ENCODE peak calls at places on chromosome 19, in six cellular contexts. One of them, this sample, is unnamed.
A peak's percentile ranks its signal among the peaks of the same experiment; 100 is the strongest.

GRCh38 chr19:12723643-12724426 is at the start of gene TNPO2:
- DNase-seq in HFFc6: peak; percentile 48
- DNase-seq in A549: peak; percentile 74
- DNase-seq in psoas muscle: peak; percentile 69
- DNase-seq in kidney tubule cell: peak; percentile 68
- DNase-seq in mammary epithelial cell: peak; percentile 54
- DNase-seq in this sample: peak; percentile 82

GRCh38 chr19:33175886-33176669 is 18.1 kb upstream of the LRP3 start:
- DNase-seq in psoas muscle: peak; percentile 60
- DNase-seq in kidney tubule cell: peak; percentile 49
- DNase-seq in mammary epithelial cell: peak; percentile 9
- DNase-seq in HFFc6: peak; percentile 13
- DNase-seq in A549: peak; percentile 75
- DNase-seq in this sample: peak; percentile 9

GRCh38 chr19:50203281-50204080 is at the start of gene MYH14:
- DNase-seq in mammary epithelial cell: no peak
- DNase-seq in A549: peak; percentile 95
- DNase-seq in kidney tubule cell: peak; percentile 92
- DNase-seq in psoas muscle: peak; percentile 97
- DNase-seq in HFFc6: no peak
- DNase-seq in this sample: peak; percentile 65

GRCh38 chr19:16888629-16889371 is at the start of gene F2RL3:
- DNase-seq in HFFc6: no peak
- DNase-seq in mammary epithelial cell: no peak
- DNase-seq in A549: no peak
- DNase-seq in psoas muscle: peak; percentile 77
- DNase-seq in kidney tubule cell: no peak
- DNase-seq in this sample: peak; percentile 76

GRCh38 chr19:5645409-5645808 is 22.5 kb downstream of the SAFB start:
- DNase-seq in A549: no peak
- DNase-seq in kidney tubule cell: no peak
- DNase-seq in psoas muscle: no peak
- DNase-seq in HFFc6: no peak
- DNase-seq in mammary epithelial cell: no peak
- DNase-seq in this sample: no peak

GRCh38 chr19:45895519-45895972 is 6.9 kb downstream of the MYPOP start:
- DNase-seq in mammary epithelial cell: no peak
- DNase-seq in HFFc6: no peak
- DNase-seq in A549: no peak
- DNase-seq in kidney tubule cell: no peak
- DNase-seq in psoas muscle: no peak
- DNase-seq in this sample: no peak

GRCh38 chr19:4077800-4078683 is 11.3 kb upstream of the ZBTB7A start:
- DNase-seq in A549: no peak
- DNase-seq in kidney tubule cell: no peak
- DNase-seq in HFFc6: no peak
- DNase-seq in mammary epithelial cell: no peak
- DNase-seq in psoas muscle: peak; percentile 82
- DNase-seq in this sample: peak; percentile 78

GRCh38 chr19:5329141-5329540 is 11.5 kb downstream of the PTPRS start:
- DNase-seq in HFFc6: no peak
- DNase-seq in psoas muscle: no peak
- DNase-seq in kidney tubule cell: no peak
- DNase-seq in A549: no peak
- DNase-seq in mammary epithelial cell: no peak
- DNase-seq in this sample: no peak

GRCh38 chr19:19105365-19106060 is 32.8 kb downstream of the TMEM161A start:
- DNase-seq in psoas muscle: no peak
- DNase-seq in mammary epithelial cell: no peak
- DNase-seq in kidney tubule cell: peak; percentile 53
- DNase-seq in HFFc6: no peak
- DNase-seq in A549: peak; percentile 72
- DNase-seq in this sample: no peak

GRCh38 chr19:21698215-21698614 is 69.2 kb downstream of the ZNF100 start:
- DNase-seq in HFFc6: peak; percentile 26
- DNase-seq in mammary epithelial cell: peak; percentile 18
- DNase-seq in psoas muscle: no peak
- DNase-seq in kidney tubule cell: peak; percentile 33
- DNase-seq in A549: no peak
- DNase-seq in this sample: no peak

GRCh38 chr19:36009220-36009619 is 607 bp upstream of the SYNE4 start:
- DNase-seq in mammary epithelial cell: no peak
- DNase-seq in HFFc6: peak; percentile 32
- DNase-seq in psoas muscle: peak; percentile 80
- DNase-seq in A549: peak; percentile 58
- DNase-seq in kidney tubule cell: peak; percentile 62
- DNase-seq in this sample: peak; percentile 82

GRCh38 chr19:50501186-50501567 is 9.8 kb downstream of the JOSD2 start:
- DNase-seq in kidney tubule cell: no peak
- DNase-seq in HFFc6: no peak
- DNase-seq in mammary epithelial cell: no peak
- DNase-seq in psoas muscle: peak; percentile 56
- DNase-seq in A549: peak; percentile 51
- DNase-seq in this sample: no peak

GRCh38 chr19:6516018-6516658 is 14.0 kb upstream of the TUBB4A start:
- DNase-seq in kidney tubule cell: peak; percentile 95
- DNase-seq in HFFc6: peak; percentile 82
- DNase-seq in psoas muscle: peak; percentile 94
- DNase-seq in mammary epithelial cell: peak; percentile 88
- DNase-seq in A549: peak; percentile 96
- DNase-seq in this sample: peak; percentile 93

GRCh38 chr19:48587387-48587786 is 19.2 kb upstream of the SPACA4 start:
- DNase-seq in HFFc6: no peak
- DNase-seq in kidney tubule cell: no peak
- DNase-seq in A549: no peak
- DNase-seq in psoas muscle: no peak
- DNase-seq in mammary epithelial cell: no peak
- DNase-seq in this sample: no peak

GRCh38 chr19:19113040-19113541 is 25.2 kb downstream of the TMEM161A start:
- DNase-seq in psoas muscle: no peak
- DNase-seq in mammary epithelial cell: no peak
- DNase-seq in kidney tubule cell: peak; percentile 49
- DNase-seq in A549: peak; percentile 16
- DNase-seq in HFFc6: peak; percentile 28
- DNase-seq in this sample: no peak

GRCh38 chr19:18657590-18658365 is 20.9 kb downstream of the KLHL26 start:
- DNase-seq in HFFc6: no peak
- DNase-seq in mammary epithelial cell: no peak
- DNase-seq in kidney tubule cell: no peak
- DNase-seq in psoas muscle: peak; percentile 82
- DNase-seq in A549: peak; percentile 29
- DNase-seq in this sample: peak; percentile 77

GRCh38 chr19:7871280-7871529 is 3.0 kb downstream of the PRR36 start:
- DNase-seq in psoas muscle: no peak
- DNase-seq in mammary epithelial cell: no peak
- DNase-seq in kidney tubule cell: no peak
- DNase-seq in A549: no peak
- DNase-seq in HFFc6: no peak
- DNase-seq in this sample: no peak

GRCh38 chr19:44202470-44202869 is 9.9 kb upstream of the ZNF227 start:
- DNase-seq in HFFc6: peak; percentile 25
- DNase-seq in kidney tubule cell: no peak
- DNase-seq in A549: no peak
- DNase-seq in mammary epithelial cell: peak; percentile 22
- DNase-seq in psoas muscle: no peak
- DNase-seq in this sample: no peak

GRCh38 chr19:43934055-43934984 is 762 bp downstream of the ZNF45 start:
- DNase-seq in kidney tubule cell: peak; percentile 25
- DNase-seq in psoas muscle: no peak
- DNase-seq in HFFc6: peak; percentile 1
- DNase-seq in mammary epithelial cell: peak; percentile 41
- DNase-seq in A549: peak; percentile 28
- DNase-seq in this sample: no peak

GRCh38 chr19:37333457-37333856 is 37.4 kb upstream of the ZNF527 start:
- DNase-seq in A549: no peak
- DNase-seq in mammary epithelial cell: peak; percentile 18
- DNase-seq in kidney tubule cell: peak; percentile 59
- DNase-seq in HFFc6: no peak
- DNase-seq in psoas muscle: no peak
- DNase-seq in this sample: no peak

GRCh38 chr19:19652482-19653295 is 9.2 kb upstream of the GMIP start:
- DNase-seq in psoas muscle: no peak
- DNase-seq in kidney tubule cell: no peak
- DNase-seq in mammary epithelial cell: peak; percentile 16
- DNase-seq in A549: no peak
- DNase-seq in HFFc6: no peak
- DNase-seq in this sample: no peak

GRCh38 chr19:50315773-50316448 is 13.3 kb downstream of the KCNC3 start:
- DNase-seq in A549: peak; percentile 76
- DNase-seq in psoas muscle: peak; percentile 32
- DNase-seq in kidney tubule cell: peak; percentile 12
- DNase-seq in mammary epithelial cell: no peak
- DNase-seq in HFFc6: peak; percentile 5
- DNase-seq in this sample: peak; percentile 86

GRCh38 chr19:18046066-18046718 is 38.2 kb downstream of the ARRDC2 start:
- DNase-seq in psoas muscle: peak; percentile 68
- DNase-seq in A549: peak; percentile 54
- DNase-seq in HFFc6: peak; percentile 94
- DNase-seq in mammary epithelial cell: peak; percentile 83
- DNase-seq in kidney tubule cell: peak; percentile 87
- DNase-seq in this sample: no peak

GRCh38 chr19:30131722-30132291 is 189.8 kb downstream of the URI1 start:
- DNase-seq in kidney tubule cell: no peak
- DNase-seq in A549: no peak
- DNase-seq in psoas muscle: no peak
- DNase-seq in mammary epithelial cell: no peak
- DNase-seq in HFFc6: no peak
- DNase-seq in this sample: no peak

GRCh38 chr19:6459356-6460098 is at the start of gene SLC25A23:
- DNase-seq in mammary epithelial cell: peak; percentile 70
- DNase-seq in HFFc6: peak; percentile 9
- DNase-seq in psoas muscle: peak; percentile 78
- DNase-seq in A549: peak; percentile 76
- DNase-seq in kidney tubule cell: peak; percentile 82
- DNase-seq in this sample: peak; percentile 93

GRCh38 chr19:50513746-50514345 is at the start of gene ASPDH:
- DNase-seq in mammary epithelial cell: no peak
- DNase-seq in psoas muscle: no peak
- DNase-seq in A549: no peak
- DNase-seq in kidney tubule cell: no peak
- DNase-seq in HFFc6: no peak
- DNase-seq in this sample: no peak

GRCh38 chr19:11479470-11480080 is 1.3 kb downstream of the ELAVL3 start:
- DNase-seq in psoas muscle: peak; percentile 65
- DNase-seq in A549: no peak
- DNase-seq in kidney tubule cell: no peak
- DNase-seq in mammary epithelial cell: no peak
- DNase-seq in HFFc6: no peak
- DNase-seq in this sample: peak; percentile 65

GRCh38 chr19:15129856-15130580 is 22.8 kb downstream of the SYDE1 start:
- DNase-seq in A549: no peak
- DNase-seq in mammary epithelial cell: peak; percentile 89
- DNase-seq in kidney tubule cell: peak; percentile 86
- DNase-seq in psoas muscle: no peak
- DNase-seq in HFFc6: no peak
- DNase-seq in this sample: no peak

GRCh38 chr19:45507864-45508680 is 793 bp downstream of the VASP start:
- DNase-seq in kidney tubule cell: peak; percentile 74
- DNase-seq in A549: peak; percentile 71
- DNase-seq in HFFc6: no peak
- DNase-seq in psoas muscle: peak; percentile 66
- DNase-seq in mammary epithelial cell: no peak
- DNase-seq in this sample: no peak

GRCh38 chr19:18800636-18801035 is 9.5 kb upstream of the COMP start:
- DNase-seq in kidney tubule cell: no peak
- DNase-seq in A549: no peak
- DNase-seq in HFFc6: no peak
- DNase-seq in mammary epithelial cell: no peak
- DNase-seq in psoas muscle: no peak
- DNase-seq in this sample: peak; percentile 11

This sample was measured in GM13977.